ENCODE peak calls at places on chromosomes 13 and 19, in four cellular contexts. X, B, R and M are unnamed samples. For H3K36me3, the result is how much of the 10 kb centered on the place peaks cover.

GRCh38 chr13:50080158-50080855 is 65.1 kb downstream of the KCNRG start:
- DNase-seq in R (no peak), B (no peak), X (no peak), M (peak)

GRCh38 chr13:99740261-99740979 is 231.1 kb downstream of the ZIC5 start:
- DNase-seq in B (no peak), R (no peak), X (no peak), M (no peak)

GRCh38 chr13:48730971-48731658 is 77.4 kb downstream of the CYSLTR2 start:
- DNase-seq in X (no peak), R (no peak), B (no peak), M (no peak)

GRCh38 chr19:58538257-58539168 is 5.4 kb upstream of the TRIM28 start:
- DNase-seq in R (peak), X (no peak), B (no peak), M (no peak)

GRCh38 chr13:98950705-98951104 is 27.2 kb downstream of the DOCK9 start:
- DNase-seq in B (no peak), R (no peak), X (no peak), M (no peak)

GRCh38 chr19:19817357-19817756 is 4.2 kb downstream of the ZNF506 start:
- DNase-seq in R (no peak), X (no peak), B (no peak), M (no peak)

GRCh38 chr13:77874406-77874805 is 44.2 kb downstream of the EDNRB start:
- DNase-seq in B (no peak), R (no peak), X (no peak), M (no peak)

GRCh38 chr13:71156550-71156949 is 710.5 kb downstream of the DACH1 start:
- DNase-seq in B (no peak), X (no peak), R (no peak), M (no peak)

GRCh38 chr19:5130371-5131030 is 161.6 kb downstream of the KDM4B start:
- DNase-seq in R (no peak), B (no peak), X (peak), M (peak)

GRCh38 chr13:32314968-32315254 is 252 bp downstream of the ZAR1L start:
- DNase-seq in R (peak), X (no peak), B (no peak), M (peak)

GRCh38 chr13:40077396-40078027 is 422.1 kb downstream of the COG6 start:
- DNase-seq in B (no peak), X (no peak), R (no peak), M (no peak)

GRCh38 chr13:92549275-92549674 is 677.3 kb upstream of the GPC6 start:
- DNase-seq in B (no peak), X (no peak), R (no peak), M (no peak)

GRCh38 chr19:15529774-15530372 is 21.5 kb downstream of the CYP4F22 start:
- DNase-seq in X (no peak), B (no peak), R (peak), M (no peak)

GRCh38 chr19:16226184-16226591 is 28.5 kb downstream of the AP1M1 start:
- DNase-seq in R (no peak), X (no peak), B (peak), M (no peak)

GRCh38 chr19:30884146-30884812 is 465.0 kb downstream of the TSHZ3 start:
- DNase-seq in X (no peak), B (no peak), R (no peak), M (no peak)

GRCh38 chr13:55937180-55937579 is 1203.5 kb upstream of the PRR20A start:
- DNase-seq in X (no peak), R (no peak), B (no peak), M (no peak)

GRCh38 chr19:3129112-3129511 is 6.7 kb upstream of the GNA15 start:
- DNase-seq in B (no peak), R (no peak), X (no peak), M (no peak)

GRCh38 chr13:95698047-95698749 is 21.3 kb downstream of the DNAJC3 start:
- DNase-seq in R (no peak), B (no peak), X (no peak), M (no peak)

GRCh38 chr19:14686411-14686810 is 3.4 kb upstream of the ZNF333 start:
- DNase-seq in X (no peak), B (no peak), R (no peak), M (peak)

DNA sequence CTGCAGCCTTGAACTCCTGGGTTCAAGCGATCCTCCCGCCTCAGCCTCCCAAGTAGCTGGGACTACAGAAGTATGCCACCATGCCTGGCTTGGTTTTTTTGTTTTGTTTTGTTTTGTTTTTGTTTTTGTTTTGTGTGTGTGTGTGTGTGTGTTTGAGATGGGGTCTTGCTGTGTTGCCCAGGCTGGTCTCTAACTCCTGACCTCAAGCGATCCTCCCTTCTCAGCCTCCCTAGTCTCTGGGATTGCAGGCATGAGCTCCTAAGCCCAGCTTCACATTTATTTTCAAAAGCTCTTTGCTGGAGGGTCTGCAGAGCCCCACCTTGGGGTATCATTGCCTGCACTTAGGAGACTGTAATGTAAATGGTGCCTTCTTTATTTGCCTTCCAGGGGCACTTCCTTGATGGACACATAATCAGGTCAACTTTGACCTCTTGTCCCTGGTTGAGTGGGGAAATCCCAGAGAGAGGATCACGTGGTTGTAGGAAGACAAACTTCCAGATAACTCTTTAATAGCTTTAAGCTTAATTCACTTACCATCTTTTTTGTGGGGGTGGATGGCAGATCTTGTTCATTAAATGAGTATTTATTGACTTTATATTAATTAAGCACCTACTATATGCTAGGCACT is 72.9 kb upstream of the NPAS1 start:
- DNase-seq in B (no peak), X (no peak), R (no peak), M (no peak)
- H3K36me3 ChIP-seq in B (under half), X (under half), R (under half), M (under half)

GRCh38 chr13:79742923-79743322 is 262.0 kb downstream of the NDFIP2 start:
- DNase-seq in X (no peak), R (no peak), B (no peak), M (no peak)
- TF ChIP-seq EP300 in X (no peak), R (no peak), B (no peak), M (no peak)

GRCh38 chr13:80341771-80342271 is 895 bp upstream of the SPRY2 start:
- DNase-seq in R (no peak), X (no peak), B (no peak), M (peak)

GRCh38 chr13:80340643-80341097 is 256 bp downstream of the SPRY2 start:
- DNase-seq in R (no peak), X (no peak), B (no peak), M (no peak)

GRCh38 chr13:80339841-80340642 is 884 bp downstream of the SPRY2 start:
- DNase-seq in B (no peak), R (peak), X (no peak), M (peak)

GRCh38 chr13:80342541-80343371 is 1.8 kb upstream of the SPRY2 start:
- DNase-seq in X (no peak), B (peak), R (peak), M (peak)

GRCh38 chr13:80341098-80341701 is at the start of gene SPRY2:
- DNase-seq in B (peak), X (no peak), R (peak), M (peak)
- TF ChIP-seq CTCF in B (peak), X (no peak), R (peak), M (peak)

DNA sequence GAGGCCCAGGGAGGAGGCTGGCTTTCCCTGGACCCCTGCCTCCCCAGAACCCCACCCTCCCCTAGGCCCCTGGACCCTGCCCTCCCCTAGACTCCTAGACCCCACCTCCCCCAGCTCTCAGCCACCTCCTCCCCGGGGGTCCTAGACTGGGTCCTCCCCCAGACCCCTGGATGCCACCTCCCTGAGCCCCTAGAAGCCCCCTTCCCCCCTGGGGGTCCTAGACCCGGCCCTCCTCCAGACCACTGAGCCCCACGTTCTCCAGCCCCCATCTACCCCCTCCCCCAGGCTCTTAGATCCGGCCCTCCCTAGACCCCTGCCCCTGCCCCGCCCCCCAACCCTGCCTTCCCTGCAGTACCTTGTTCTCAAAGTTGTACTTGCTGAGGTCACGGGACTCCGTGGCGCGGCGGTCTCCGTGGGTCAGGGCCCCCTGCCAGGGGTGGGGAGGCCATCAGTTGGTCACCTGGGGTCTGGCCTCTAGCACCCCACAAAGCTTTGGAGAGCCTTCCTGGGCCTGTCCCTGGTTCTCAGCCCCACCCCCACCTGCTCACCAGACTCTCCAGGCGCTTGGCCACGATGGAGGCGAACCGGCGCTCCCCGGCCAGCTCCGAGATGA is 8.0 kb downstream of the GPX4 start:
- DNase-seq in X (no peak), B (no peak), R (no peak), M (no peak)
- H3K36me3 ChIP-seq in X (under half), B (under half), R (half or more), M (under half)